ENCODE peak calls at places on chromosomes 6 and 20, in five cellular contexts. I is hepatocyte, F is HepG2, H is neural progenitor cell, D is fibroblast of lung. G is an unnamed sample. For H3K4me1, the result is how much of the 10 kb centered on the place peaks cover.

GRCh38 chr6:85923013-85923430 is 280.3 kb upstream of the SYNCRIP start:
- DNase-seq in I (peak), F (peak), H (peak), D (peak), G (peak)

GRCh38 chr6:157879873-157880254 is 56.8 kb downstream of the SNX9 start:
- DNase-seq in I (no peak), F (no peak), H (peak), D (no peak), G (no peak)

GRCh38 chr6:135094403-135094821 is 39.8 kb upstream of the HBS1L start:
- DNase-seq in I (no peak), F (no peak), H (no peak), D (no peak), G (no peak)

GRCh38 chr6:35931120-35931561 is 10.2 kb upstream of the SRPK1 start:
- DNase-seq in I (no peak), F (no peak), H (peak), D (no peak), G (no peak)

GRCh38 chr6:105428342-105428957 is 25.6 kb upstream of the PREP start:
- DNase-seq in I (no peak), F (peak), H (no peak), D (peak), G (no peak)

GRCh38 chr6:51571168-51571567 is 516.2 kb downstream of the PKHD1 start:
- DNase-seq in I (no peak), F (no peak), H (no peak), D (no peak), G (no peak)

GRCh38 chr6:146813554-146813953 is 214.8 kb downstream of the ADGB start:
- DNase-seq in I (no peak), F (no peak), H (no peak), D (peak), G (no peak)

GRCh38 chr20:58103517-58103904 is 124.9 kb downstream of the ANKRD60 start:
- DNase-seq in I (no peak), F (no peak), H (no peak), D (no peak), G (no peak)

GRCh38 chr6:37047933-37048850 is 42.7 kb downstream of the FGD2 start:
- DNase-seq in I (no peak), F (no peak), H (no peak), D (no peak), G (no peak)

GRCh38 chr6:139820191-139820590 is 445.7 kb upstream of the CITED2 start:
- DNase-seq in I (peak), F (no peak), H (no peak), D (peak), G (peak)

GRCh38 chr20:46652699-46653098 is 1.4 kb upstream of the SLC13A3 start:
- DNase-seq in I (no peak), F (no peak), H (no peak), D (peak), G (no peak)

GRCh38 chr20:51978081-51978501 is 175.8 kb upstream of the SALL4 start:
- DNase-seq in I (no peak), F (no peak), H (no peak), D (no peak), G (no peak)

GRCh38 chr6:74356385-74356784 is 660.4 kb downstream of the CD109 start:
- DNase-seq in I (no peak), F (no peak), H (no peak), D (no peak), G (peak)

GRCh38 chr6:20202070-20202658 is 10.1 kb downstream of the MBOAT1 start:
- DNase-seq in I (peak), F (peak), H (no peak), D (peak), G (no peak)

GRCh38 chr20:35954200-35954906 is at the start of gene SCAND1:
- DNase-seq in I (peak), F (peak), H (peak), D (peak), G (peak)

GRCh38 chr6:26602262-26602661 is 5.5 kb downstream of the ABT1 start:
- DNase-seq in I (no peak), F (no peak), H (no peak), D (no peak), G (no peak)

GRCh38 chr20:23246682-23247664 is 103.6 kb upstream of the NXT1 start:
- DNase-seq in I (no peak), F (no peak), H (no peak), D (peak), G (no peak)

GRCh38 chr6:21033575-21034026 is 499.3 kb downstream of the CDKAL1 start:
- DNase-seq in I (peak), F (no peak), H (no peak), D (peak), G (no peak)

GRCh38 chr6:43639984-43640800 is 4.6 kb downstream of the MAD2L1BP start:
- DNase-seq in I (no peak), F (no peak), H (no peak), D (no peak), G (peak)

GRCh38 chr6:40347571-40348011 is 239.6 kb downstream of the LRFN2 start:
- DNase-seq in I (no peak), F (no peak), H (peak), D (no peak), G (no peak)

GRCh38 chr20:49268600-49269365 is 9.1 kb downstream of the ZNFX1 start:
- DNase-seq in I (no peak), F (no peak), H (no peak), D (peak), G (no peak)

GRCh38 chr20:1505361-1505760 is 14.1 kb upstream of the SIRPB2 start:
- DNase-seq in I (no peak), F (no peak), H (no peak), D (no peak), G (no peak)

GRCh38 chr6:80356000-80356399 is 249.5 kb downstream of the BCKDHB start:
- DNase-seq in I (no peak), F (no peak), H (peak), D (no peak), G (no peak)

GRCh38 chr6:20581070-20581469 is 46.8 kb downstream of the CDKAL1 start:
- DNase-seq in I (no peak), F (no peak), H (no peak), D (no peak), G (no peak)

GRCh38 chr6:7566031-7566556 is 23.9 kb upstream of the SNRNP48 start:
- DNase-seq in I (no peak), F (no peak), H (no peak), D (no peak), G (no peak)

GRCh38 chr6:17091122-17091521 is 10.7 kb upstream of the STMND1 start:
- DNase-seq in I (no peak), F (no peak), H (peak), D (peak), G (no peak)

GRCh38 chr6:30483677-30484279 is 5.5 kb upstream of the HLA-E start:
- DNase-seq in I (peak), F (peak), H (peak), D (peak), G (peak)

GRCh38 chr6:46521464-46521971 is 30.3 kb upstream of the RCAN2 start:
- DNase-seq in I (no peak), F (no peak), H (no peak), D (peak), G (no peak)

GRCh38 chr6:9621276-9621675 is 793.6 kb downstream of the TFAP2A start:
- DNase-seq in I (no peak), F (no peak), H (no peak), D (no peak), G (no peak)

GRCh38 chr6:13302751-13303667 is 25.3 kb downstream of the TBC1D7 start:
- DNase-seq in I (peak), F (peak), H (no peak), D (peak), G (peak)

GRCh38 chr20:32017711-32018251 is 7.5 kb downstream of the CCM2L start:
- DNase-seq in I (peak), F (peak), H (peak), D (no peak), G (no peak)
- TF ChIP-seq CTCF in I (peak), F (peak), H (peak), D (no peak), G (no peak)

DNA sequence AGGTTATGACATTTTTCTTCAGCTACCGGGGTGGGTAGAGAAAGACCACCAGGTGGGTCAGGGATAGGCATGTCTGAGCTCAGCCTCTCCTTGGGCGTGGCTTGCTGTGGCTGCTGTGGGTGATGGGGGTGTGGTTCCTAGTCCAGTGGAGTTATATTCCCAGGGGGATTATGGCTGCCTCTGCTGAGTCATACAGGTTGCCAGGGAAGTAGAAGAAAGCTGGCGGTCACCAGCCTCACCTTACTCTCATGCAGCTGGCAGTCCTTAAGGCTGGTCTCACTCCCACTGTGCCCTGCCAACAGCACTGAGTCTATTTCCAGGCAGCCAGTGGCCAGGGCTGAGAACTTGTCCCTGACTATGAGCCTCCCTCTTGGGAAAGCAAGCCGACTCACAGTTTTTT is 130.0 kb downstream of the SCP2D1 start:
- DNase-seq in I (no peak), F (no peak), H (no peak), D (no peak), G (no peak)
- TF ChIP-seq EZH2 in I (no peak), F (no peak), H (no peak), D (no peak), G (no peak)

GRCh38 chr6:149751239-149751638 is 1.7 kb downstream of the PCMT1 start:
- DNase-seq in I (no peak), F (no peak), H (no peak), D (no peak), G (no peak)
- H3K4me1 ChIP-seq in I (under half), F (half or more), H (under half), D (under half), G (under half)

DNA sequence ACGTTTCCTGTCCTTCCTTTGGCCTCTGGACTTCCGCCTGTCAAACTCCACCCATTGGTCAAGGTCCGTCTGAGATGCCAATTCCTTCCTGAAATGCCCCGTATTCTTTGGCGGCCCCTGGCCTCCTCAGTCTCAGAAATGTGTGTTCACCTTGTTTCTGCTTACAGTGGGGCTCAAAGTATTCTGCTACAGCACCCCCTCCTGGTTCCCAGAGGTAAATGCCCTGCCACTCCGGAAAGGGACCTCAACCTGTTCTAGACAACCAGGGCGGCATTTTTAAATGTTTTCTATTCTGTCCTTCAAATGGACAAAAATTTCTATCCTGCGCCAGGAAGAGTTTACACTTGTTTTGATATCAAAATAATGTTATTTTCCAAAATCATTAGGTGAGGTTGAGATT is 12.1 kb upstream of the PAX1 start:
- DNase-seq in I (no peak), F (peak), H (peak), D (no peak), G (peak)
- TF ChIP-seq CTCF in I (peak), F (peak), H (peak), D (no peak), G (peak)

GRCh38 chr20:21232546-21233280 is 70.4 kb upstream of the XRN2 start:
- DNase-seq in I (no peak), F (no peak), H (peak), D (no peak), G (no peak)

GRCh38 chr20:21228511-21228910 is 74.6 kb upstream of the XRN2 start:
- DNase-seq in I (no peak), F (no peak), H (no peak), D (no peak), G (no peak)

GRCh38 chr20:21230686-21231085 is 72.4 kb upstream of the XRN2 start:
- DNase-seq in I (no peak), F (no peak), H (no peak), D (no peak), G (no peak)

GRCh38 chr20:21230220-21230619 is 72.9 kb upstream of the XRN2 start:
- DNase-seq in I (no peak), F (no peak), H (no peak), D (no peak), G (no peak)

GRCh38 chr20:21229163-21229562 is 74.0 kb upstream of the XRN2 start:
- DNase-seq in I (no peak), F (no peak), H (no peak), D (no peak), G (no peak)
- TF ChIP-seq EZH2 in I (no peak), F (no peak), H (no peak), D (no peak), G (no peak)

DNA sequence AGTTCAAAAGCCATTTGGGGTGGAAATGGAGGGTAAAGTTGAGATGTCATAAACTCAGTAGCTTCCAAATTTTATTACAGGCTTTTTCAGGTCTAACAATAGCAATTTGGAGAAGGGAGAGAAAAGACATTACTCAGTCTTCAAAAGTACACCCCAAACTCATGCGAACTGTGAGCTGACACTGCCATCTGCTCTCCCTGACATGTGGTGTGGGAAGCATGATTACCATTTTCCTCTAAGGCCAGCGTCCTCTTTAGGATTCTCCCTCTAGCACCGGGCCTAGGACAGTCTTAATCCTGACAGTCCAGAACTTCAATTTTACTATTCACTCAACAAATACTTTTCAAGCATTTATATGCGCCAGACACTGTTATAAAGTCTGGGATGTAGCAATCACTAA is 536.0 kb upstream of the JARID2 start:
- DNase-seq in I (no peak), F (no peak), H (no peak), D (no peak), G (no peak)
- H3K4me1 ChIP-seq in I (under half), F (under half), H (under half), D (under half), G (under half)

GRCh38 chr6:33073431-33073871 is at the start of gene HLA-DPA1:
- DNase-seq in I (no peak), F (no peak), H (no peak), D (no peak), G (no peak)

GRCh38 chr6:33077908-33078307 is 2.1 kb downstream of the HLA-DPB1 start:
- DNase-seq in I (no peak), F (no peak), H (no peak), D (no peak), G (no peak)

GRCh38 chr6:33075208-33075567 is 602 bp upstream of the HLA-DPB1 start:
- DNase-seq in I (no peak), F (no peak), H (no peak), D (no peak), G (no peak)

GRCh38 chr6:33076406-33076934 is 680 bp downstream of the HLA-DPB1 start:
- DNase-seq in I (no peak), F (no peak), H (no peak), D (no peak), G (no peak)

GRCh38 chr6:33075568-33076405 is at the start of gene HLA-DPB1:
- DNase-seq in I (peak), F (peak), H (peak), D (peak), G (peak)
- TF ChIP-seq CTCF in I (no peak), F (no peak), H (no peak), D (no peak), G (no peak)

DNA sequence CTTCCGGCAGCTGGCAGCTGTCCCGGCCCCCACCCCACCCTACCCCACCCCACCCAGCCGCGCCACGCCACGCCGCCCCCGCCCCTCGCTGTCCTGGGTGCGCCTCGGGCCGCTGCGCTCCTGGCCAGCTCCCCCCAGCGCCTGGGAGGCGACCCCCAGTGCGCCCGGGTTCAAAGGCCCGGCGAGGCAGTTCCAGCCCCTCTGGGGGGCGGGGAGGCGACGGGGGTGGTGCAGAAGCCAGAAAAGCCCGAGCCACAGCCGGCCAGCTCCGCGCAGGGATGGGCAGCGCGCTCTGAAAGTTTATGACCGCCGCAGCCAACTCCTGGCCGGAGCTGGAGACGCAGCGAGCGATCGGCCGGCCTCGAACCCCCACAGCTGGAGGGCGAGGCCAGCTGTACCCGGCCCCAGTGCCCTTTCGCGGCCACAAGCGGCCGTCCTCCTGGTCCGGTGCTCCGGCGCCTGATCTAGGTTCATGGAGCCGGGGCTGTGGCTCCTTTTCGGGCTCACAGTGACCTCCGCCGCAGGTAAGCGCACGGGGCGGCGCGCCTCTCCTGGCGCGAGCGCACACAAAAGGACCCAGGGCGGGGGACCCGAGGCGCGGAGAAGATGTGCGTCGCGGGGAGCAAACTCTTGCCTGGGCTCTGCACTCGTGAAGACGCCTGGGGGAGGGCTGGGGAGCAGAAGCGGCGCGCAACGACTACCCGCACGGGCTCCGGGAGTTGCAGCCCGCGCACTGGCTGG is at the start of gene EDN3:
- DNase-seq in I (peak), F (no peak), H (peak), D (no peak), G (no peak)
- TF ChIP-seq EZH2 in I (no peak), F (no peak), H (peak), D (no peak), G (no peak)